ENCODE peak calls at places on chromosomes 4 and X, in nine cellular contexts. One of them, this sample, is unnamed.

GRCh38 chr4:99301376-99302164 is 10.8 kb upstream of the ADH1A start:
- DNase-seq in tibial nerve: no peak
- DNase-seq in stomach: no peak
- DNase-seq in IMR-90: peak
- DNase-seq in transverse colon: no peak
- DNase-seq in body of pancreas: no peak
- DNase-seq in endothelial cell of umbilical vein: no peak
- DNase-seq in lower leg skin: no peak
- DNase-seq in heart left ventricle: no peak
- DNase-seq in this sample: no peak

GRCh38 chrX:155997436-155997835 is at the start of gene IL9R:
- DNase-seq in IMR-90: no peak
- DNase-seq in stomach: no peak
- DNase-seq in endothelial cell of umbilical vein: no peak
- DNase-seq in lower leg skin: no peak
- DNase-seq in transverse colon: no peak
- DNase-seq in heart left ventricle: no peak
- DNase-seq in body of pancreas: no peak
- DNase-seq in tibial nerve: no peak
- DNase-seq in this sample: no peak

GRCh38 chr4:24470681-24471622 is 113.4 kb downstream of the DHX15 start:
- DNase-seq in endothelial cell of umbilical vein: peak
- DNase-seq in stomach: no peak
- DNase-seq in heart left ventricle: peak
- DNase-seq in IMR-90: peak
- DNase-seq in tibial nerve: peak
- DNase-seq in body of pancreas: peak
- DNase-seq in transverse colon: peak
- DNase-seq in lower leg skin: peak
- DNase-seq in this sample: peak

GRCh38 chr4:22238742-22239141 is 277.1 kb downstream of the ADGRA3 start:
- DNase-seq in transverse colon: peak
- DNase-seq in lower leg skin: no peak
- DNase-seq in endothelial cell of umbilical vein: no peak
- DNase-seq in tibial nerve: no peak
- DNase-seq in body of pancreas: no peak
- DNase-seq in heart left ventricle: no peak
- DNase-seq in stomach: no peak
- DNase-seq in IMR-90: no peak
- DNase-seq in this sample: no peak

GRCh38 chrX:16671005-16671404 is 21.0 kb downstream of the S100G start:
- DNase-seq in stomach: no peak
- DNase-seq in lower leg skin: no peak
- DNase-seq in IMR-90: peak
- DNase-seq in endothelial cell of umbilical vein: peak
- DNase-seq in body of pancreas: no peak
- DNase-seq in tibial nerve: peak
- DNase-seq in heart left ventricle: no peak
- DNase-seq in transverse colon: no peak
- DNase-seq in this sample: no peak

GRCh38 chr4:158159054-158159717 is 13.6 kb downstream of the GASK1B start:
- DNase-seq in IMR-90: peak
- DNase-seq in lower leg skin: no peak
- DNase-seq in endothelial cell of umbilical vein: peak
- DNase-seq in body of pancreas: no peak
- DNase-seq in transverse colon: no peak
- DNase-seq in stomach: no peak
- DNase-seq in heart left ventricle: no peak
- DNase-seq in tibial nerve: no peak
- DNase-seq in this sample: no peak

GRCh38 chr4:147955827-147956565 is 224.1 kb downstream of the ARHGAP10 start:
- DNase-seq in tibial nerve: no peak
- DNase-seq in endothelial cell of umbilical vein: no peak
- DNase-seq in stomach: no peak
- DNase-seq in body of pancreas: no peak
- DNase-seq in lower leg skin: no peak
- DNase-seq in heart left ventricle: no peak
- DNase-seq in transverse colon: no peak
- DNase-seq in IMR-90: no peak
- DNase-seq in this sample: no peak

GRCh38 chr4:118968006-118968405 is 79.4 kb downstream of the SYNPO2 start:
- DNase-seq in tibial nerve: peak
- DNase-seq in heart left ventricle: no peak
- DNase-seq in lower leg skin: peak
- DNase-seq in transverse colon: peak
- DNase-seq in endothelial cell of umbilical vein: peak
- DNase-seq in body of pancreas: peak
- DNase-seq in IMR-90: peak
- DNase-seq in stomach: peak
- DNase-seq in this sample: peak

GRCh38 chrX:135463937-135464336 is 42.2 kb downstream of the SMIM10L2A start:
- DNase-seq in IMR-90: peak
- DNase-seq in body of pancreas: no peak
- DNase-seq in lower leg skin: no peak
- DNase-seq in transverse colon: no peak
- DNase-seq in endothelial cell of umbilical vein: peak
- DNase-seq in heart left ventricle: no peak
- DNase-seq in stomach: no peak
- DNase-seq in tibial nerve: no peak
- DNase-seq in this sample: no peak

GRCh38 chr4:118942465-118942864 is 53.8 kb downstream of the SYNPO2 start:
- DNase-seq in tibial nerve: no peak
- DNase-seq in IMR-90: peak
- DNase-seq in heart left ventricle: no peak
- DNase-seq in endothelial cell of umbilical vein: no peak
- DNase-seq in body of pancreas: no peak
- DNase-seq in transverse colon: no peak
- DNase-seq in lower leg skin: no peak
- DNase-seq in stomach: no peak
- DNase-seq in this sample: no peak

GRCh38 chr4:163558539-163559044 is 64.1 kb downstream of the TMA16 start:
- DNase-seq in body of pancreas: peak
- DNase-seq in IMR-90: no peak
- DNase-seq in endothelial cell of umbilical vein: no peak
- DNase-seq in heart left ventricle: peak
- DNase-seq in transverse colon: peak
- DNase-seq in tibial nerve: peak
- DNase-seq in stomach: no peak
- DNase-seq in lower leg skin: peak
- DNase-seq in this sample: no peak

GRCh38 chrX:15749642-15750610 is 11.9 kb downstream of the CA5B start:
- DNase-seq in heart left ventricle: no peak
- DNase-seq in lower leg skin: peak
- DNase-seq in tibial nerve: peak
- DNase-seq in body of pancreas: no peak
- DNase-seq in stomach: peak
- DNase-seq in IMR-90: peak
- DNase-seq in endothelial cell of umbilical vein: peak
- DNase-seq in transverse colon: peak
- DNase-seq in this sample: no peak

GRCh38 chr4:86092684-86093083 is 267.2 kb downstream of the MAPK10 start:
- DNase-seq in transverse colon: no peak
- DNase-seq in IMR-90: peak
- DNase-seq in body of pancreas: no peak
- DNase-seq in tibial nerve: no peak
- DNase-seq in endothelial cell of umbilical vein: peak
- DNase-seq in lower leg skin: no peak
- DNase-seq in stomach: no peak
- DNase-seq in heart left ventricle: no peak
- DNase-seq in this sample: no peak

GRCh38 chr4:77073106-77073858 is 2.5 kb downstream of the CCNI start:
- DNase-seq in stomach: no peak
- DNase-seq in heart left ventricle: no peak
- DNase-seq in tibial nerve: no peak
- DNase-seq in body of pancreas: no peak
- DNase-seq in IMR-90: peak
- DNase-seq in endothelial cell of umbilical vein: peak
- DNase-seq in transverse colon: no peak
- DNase-seq in lower leg skin: no peak
- DNase-seq in this sample: no peak

GRCh38 chr4:144183165-144183564 is 42.6 kb upstream of the GYPA start:
- DNase-seq in transverse colon: no peak
- DNase-seq in endothelial cell of umbilical vein: no peak
- DNase-seq in heart left ventricle: no peak
- DNase-seq in lower leg skin: no peak
- DNase-seq in tibial nerve: no peak
- DNase-seq in stomach: no peak
- DNase-seq in body of pancreas: no peak
- DNase-seq in IMR-90: no peak
- DNase-seq in this sample: no peak

GRCh38 chr4:141304346-141304745 is 83.7 kb downstream of the ZNF330 start:
- DNase-seq in heart left ventricle: no peak
- DNase-seq in transverse colon: no peak
- DNase-seq in endothelial cell of umbilical vein: no peak
- DNase-seq in IMR-90: no peak
- DNase-seq in stomach: no peak
- DNase-seq in lower leg skin: no peak
- DNase-seq in body of pancreas: no peak
- DNase-seq in tibial nerve: no peak
- DNase-seq in this sample: no peak

GRCh38 chr4:145231906-145232700 is 51.7 kb upstream of the OTUD4 start:
- DNase-seq in stomach: no peak
- DNase-seq in lower leg skin: no peak
- DNase-seq in IMR-90: peak
- DNase-seq in tibial nerve: no peak
- DNase-seq in transverse colon: no peak
- DNase-seq in body of pancreas: no peak
- DNase-seq in endothelial cell of umbilical vein: peak
- DNase-seq in heart left ventricle: no peak
- DNase-seq in this sample: no peak

GRCh38 chr4:7354937-7355336 is 79.8 kb downstream of the PSAPL1 start:
- DNase-seq in body of pancreas: no peak
- DNase-seq in IMR-90: peak
- DNase-seq in tibial nerve: no peak
- DNase-seq in transverse colon: no peak
- DNase-seq in heart left ventricle: no peak
- DNase-seq in endothelial cell of umbilical vein: no peak
- DNase-seq in stomach: no peak
- DNase-seq in lower leg skin: no peak
- DNase-seq in this sample: no peak

GRCh38 chrX:45186643-45187026 is 14.0 kb downstream of the DIPK2B start:
- DNase-seq in lower leg skin: no peak
- DNase-seq in heart left ventricle: no peak
- DNase-seq in endothelial cell of umbilical vein: no peak
- DNase-seq in transverse colon: no peak
- DNase-seq in body of pancreas: no peak
- DNase-seq in tibial nerve: no peak
- DNase-seq in stomach: no peak
- DNase-seq in IMR-90: no peak
- DNase-seq in this sample: no peak
- H3K4me3 ChIP-seq in lower leg skin: no peak
- H3K4me3 ChIP-seq in heart left ventricle: peak
- H3K4me3 ChIP-seq in endothelial cell of umbilical vein: no peak
- H3K4me3 ChIP-seq in transverse colon: no peak
- H3K4me3 ChIP-seq in body of pancreas: no peak
- H3K4me3 ChIP-seq in tibial nerve: no peak
- H3K4me3 ChIP-seq in stomach: peak
- H3K4me3 ChIP-seq in IMR-90: no peak
- H3K4me3 ChIP-seq in this sample: no peak

DNA sequence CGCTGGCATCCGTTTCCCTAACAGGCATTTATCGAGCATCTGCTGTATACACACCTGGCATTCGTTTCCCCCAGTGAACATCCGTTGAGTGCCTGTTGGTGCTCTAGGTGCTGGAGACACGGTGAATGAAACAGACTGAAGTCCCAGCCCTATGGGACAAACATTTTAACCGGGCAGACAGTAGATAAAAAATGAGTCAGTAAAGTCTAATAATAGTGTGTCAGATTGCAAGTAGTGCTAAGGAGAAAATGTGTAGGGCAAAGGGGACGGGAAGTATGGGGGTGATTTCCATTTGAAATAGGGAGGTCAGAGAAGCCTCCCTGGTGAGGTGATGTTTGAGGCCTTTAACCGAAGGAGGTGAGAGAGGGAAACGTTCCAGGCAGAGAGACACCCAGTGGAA is 5.3 kb upstream of the EBP start:
- DNase-seq in endothelial cell of umbilical vein: no peak
- DNase-seq in heart left ventricle: no peak
- DNase-seq in IMR-90: no peak
- DNase-seq in transverse colon: no peak
- DNase-seq in stomach: no peak
- DNase-seq in lower leg skin: no peak
- DNase-seq in tibial nerve: no peak
- DNase-seq in body of pancreas: no peak
- DNase-seq in this sample: no peak
- TF ChIP-seq POLR2A in endothelial cell of umbilical vein: no peak
- TF ChIP-seq POLR2A in heart left ventricle: no peak
- TF ChIP-seq POLR2A in IMR-90: no peak
- TF ChIP-seq POLR2A in transverse colon: no peak
- TF ChIP-seq POLR2A in stomach: no peak
- TF ChIP-seq POLR2A in lower leg skin: no peak
- TF ChIP-seq POLR2A in tibial nerve: no peak
- TF ChIP-seq POLR2A in body of pancreas: no peak
- TF ChIP-seq POLR2A in this sample: no peak

GRCh38 chr4:30756553-30756952 is 36.4 kb downstream of the PCDH7 start:
- DNase-seq in lower leg skin: no peak
- DNase-seq in body of pancreas: no peak
- DNase-seq in endothelial cell of umbilical vein: peak
- DNase-seq in stomach: no peak
- DNase-seq in tibial nerve: no peak
- DNase-seq in transverse colon: no peak
- DNase-seq in heart left ventricle: no peak
- DNase-seq in IMR-90: no peak
- DNase-seq in this sample: no peak
- H3K4me3 ChIP-seq in lower leg skin: no peak
- H3K4me3 ChIP-seq in body of pancreas: no peak
- H3K4me3 ChIP-seq in endothelial cell of umbilical vein: no peak
- H3K4me3 ChIP-seq in stomach: no peak
- H3K4me3 ChIP-seq in tibial nerve: no peak
- H3K4me3 ChIP-seq in transverse colon: no peak
- H3K4me3 ChIP-seq in heart left ventricle: no peak
- H3K4me3 ChIP-seq in IMR-90: no peak
- H3K4me3 ChIP-seq in this sample: no peak

GRCh38 chrX:12951590-12951965 is 23.3 kb upstream of the TMSB4X start:
- DNase-seq in lower leg skin: no peak
- DNase-seq in stomach: no peak
- DNase-seq in heart left ventricle: no peak
- DNase-seq in IMR-90: no peak
- DNase-seq in endothelial cell of umbilical vein: no peak
- DNase-seq in tibial nerve: no peak
- DNase-seq in transverse colon: no peak
- DNase-seq in body of pancreas: no peak
- DNase-seq in this sample: no peak

GRCh38 chrX:12950851-12951589 is 23.9 kb upstream of the TMSB4X start:
- DNase-seq in IMR-90: no peak
- DNase-seq in endothelial cell of umbilical vein: no peak
- DNase-seq in transverse colon: peak
- DNase-seq in heart left ventricle: peak
- DNase-seq in tibial nerve: no peak
- DNase-seq in body of pancreas: no peak
- DNase-seq in stomach: peak
- DNase-seq in lower leg skin: no peak
- DNase-seq in this sample: no peak

GRCh38 chrX:12948495-12948894 is 26.4 kb upstream of the TMSB4X start:
- DNase-seq in transverse colon: no peak
- DNase-seq in stomach: no peak
- DNase-seq in body of pancreas: no peak
- DNase-seq in tibial nerve: no peak
- DNase-seq in endothelial cell of umbilical vein: no peak
- DNase-seq in heart left ventricle: no peak
- DNase-seq in IMR-90: no peak
- DNase-seq in lower leg skin: no peak
- DNase-seq in this sample: no peak

GRCh38 chrX:12949205-12949926 is 25.5 kb upstream of the TMSB4X start:
- DNase-seq in body of pancreas: no peak
- DNase-seq in endothelial cell of umbilical vein: no peak
- DNase-seq in tibial nerve: no peak
- DNase-seq in IMR-90: peak
- DNase-seq in transverse colon: no peak
- DNase-seq in heart left ventricle: no peak
- DNase-seq in lower leg skin: no peak
- DNase-seq in stomach: no peak
- DNase-seq in this sample: no peak

GRCh38 chrX:12949927-12950656 is 24.8 kb upstream of the TMSB4X start:
- DNase-seq in tibial nerve: peak
- DNase-seq in endothelial cell of umbilical vein: peak
- DNase-seq in IMR-90: peak
- DNase-seq in lower leg skin: peak
- DNase-seq in body of pancreas: peak
- DNase-seq in heart left ventricle: peak
- DNase-seq in stomach: peak
- DNase-seq in transverse colon: peak
- DNase-seq in this sample: peak
- TF ChIP-seq POLR2A in tibial nerve: no peak
- TF ChIP-seq POLR2A in endothelial cell of umbilical vein: no peak
- TF ChIP-seq POLR2A in IMR-90: peak
- TF ChIP-seq POLR2A in lower leg skin: no peak
- TF ChIP-seq POLR2A in body of pancreas: no peak
- TF ChIP-seq POLR2A in heart left ventricle: peak
- TF ChIP-seq POLR2A in stomach: no peak
- TF ChIP-seq POLR2A in transverse colon: peak
- TF ChIP-seq POLR2A in this sample: peak